ENCODE peak calls at places on chromosomes 1 and 21, in nine cellular contexts. J, I, G, M, F, Q, E, T and Z are unnamed samples.

GRCh38 chr1:205538211-205538840 is 33.9 kb downstream of the CDK18 start:
- DNase-seq in E (no peak), Q (no peak), J (no peak), M (peak), I (no peak), G (peak), F (peak), T (peak), Z (peak)

GRCh38 chr1:189654906-189655305 is 822.8 kb downstream of the BRINP3 start:
- DNase-seq in J (no peak), F (peak), I (no peak), M (no peak), T (peak), G (no peak), E (no peak), Q (no peak), Z (peak)

GRCh38 chr1:22676916-22677601 is 24.0 kb downstream of the C1QB start:
- DNase-seq in J (no peak), E (no peak), Q (no peak), T (no peak), G (no peak), I (no peak), M (peak), F (no peak), Z (no peak)

GRCh38 chr1:206001476-206001888 is 1.7 kb downstream of the RAB7B start:
- DNase-seq in F (peak), G (peak), J (no peak), Q (no peak), I (no peak), T (peak), M (no peak), E (no peak), Z (peak)

GRCh38 chr21:17818158-17819113 is 720 bp downstream of the C21orf91 start:
- DNase-seq in Q (peak), F (peak), I (peak), M (peak), E (peak), G (peak), T (peak), J (peak), Z (peak)

GRCh38 chr1:160465123-160465522 is 57.9 kb downstream of the SLAMF6 start:
- DNase-seq in G (no peak), T (no peak), E (no peak), F (peak), J (no peak), Q (no peak), M (no peak), I (no peak), Z (no peak)

GRCh38 chr1:221174598-221174997 is 295.4 kb downstream of the HLX start:
- DNase-seq in J (peak), G (peak), M (no peak), F (no peak), T (peak), E (peak), Q (peak), I (peak), Z (no peak)

GRCh38 chr1:59101518-59101917 is 195.4 kb upstream of the FGGY start:
- DNase-seq in T (no peak), Q (no peak), G (no peak), M (no peak), F (no peak), E (no peak), I (no peak), J (no peak), Z (no peak)

GRCh38 chr1:159647616-159648015 is 60.0 kb downstream of the APCS start:
- DNase-seq in J (no peak), M (no peak), F (no peak), Q (no peak), T (no peak), E (no peak), G (no peak), I (no peak), Z (no peak)

GRCh38 chr1:227428803-227429202 is 110.5 kb upstream of the CDC42BPA start:
- DNase-seq in E (no peak), J (peak), M (peak), F (peak), Q (peak), G (peak), I (no peak), T (no peak), Z (peak)

GRCh38 chr1:177209357-177209756 is 38.6 kb downstream of the BRINP2 start:
- DNase-seq in I (peak), F (peak), M (peak), G (peak), E (no peak), J (peak), T (peak), Q (peak), Z (peak)

GRCh38 chr1:92410706-92411105 is 76.0 kb downstream of the GFI1 start:
- DNase-seq in J (peak), Q (no peak), T (no peak), G (no peak), M (peak), I (no peak), E (no peak), F (no peak), Z (no peak)

GRCh38 chr1:5585256-5585655 is 407.0 kb downstream of the NPHP4 start:
- DNase-seq in E (no peak), F (no peak), M (no peak), G (no peak), Q (no peak), J (no peak), T (no peak), I (no peak), Z (no peak)

GRCh38 chr1:93302078-93302477 is 43.6 kb upstream of the DR1 start:
- DNase-seq in T (no peak), Q (no peak), M (no peak), F (no peak), I (no peak), G (no peak), E (no peak), J (no peak), Z (no peak)

GRCh38 chr21:42631142-42631541 is 22.3 kb upstream of the PDE9A start:
- DNase-seq in J (no peak), E (no peak), I (no peak), F (no peak), Q (no peak), M (peak), G (no peak), T (no peak), Z (no peak)

GRCh38 chr1:6113745-6114144 is 66.4 kb downstream of the CHD5 start:
- DNase-seq in J (no peak), Q (no peak), M (no peak), I (peak), F (no peak), E (no peak), G (no peak), T (no peak), Z (no peak)

GRCh38 chr1:21338568-21339401 is 48.5 kb upstream of the ECE1 start:
- DNase-seq in G (no peak), E (no peak), Q (peak), T (peak), J (peak), I (peak), F (peak), M (peak), Z (peak)

GRCh38 chr21:35025206-35026152 is 23.6 kb downstream of the RUNX1 start:
- DNase-seq in M (no peak), J (no peak), F (peak), T (no peak), E (no peak), G (no peak), I (no peak), Q (no peak), Z (no peak)
- H3K4me3 ChIP-seq in M (no peak), J (no peak), F (no peak), T (no peak), E (no peak), G (no peak), I (no peak), Q (no peak), Z (no peak)

GRCh38 chr1:70961374-70961773 is 86.2 kb downstream of the PTGER3 start:
- DNase-seq in J (no peak), E (no peak), Q (no peak), T (peak), M (no peak), I (no peak), G (no peak), F (no peak), Z (no peak)

GRCh38 chr1:70966018-70966638 is 81.5 kb downstream of the PTGER3 start:
- DNase-seq in Q (no peak), I (no peak), E (peak), G (peak), M (no peak), T (peak), J (no peak), F (peak), Z (peak)

GRCh38 chr1:70963374-70963773 is 84.2 kb downstream of the PTGER3 start:
- DNase-seq in J (no peak), G (no peak), E (peak), I (no peak), T (no peak), M (no peak), F (no peak), Q (no peak), Z (no peak)
- TF ChIP-seq CTCF in J (no peak), G (no peak), E (peak), I (no peak), T (no peak), M (no peak), F (no peak), Q (no peak), Z (no peak)

DNA sequence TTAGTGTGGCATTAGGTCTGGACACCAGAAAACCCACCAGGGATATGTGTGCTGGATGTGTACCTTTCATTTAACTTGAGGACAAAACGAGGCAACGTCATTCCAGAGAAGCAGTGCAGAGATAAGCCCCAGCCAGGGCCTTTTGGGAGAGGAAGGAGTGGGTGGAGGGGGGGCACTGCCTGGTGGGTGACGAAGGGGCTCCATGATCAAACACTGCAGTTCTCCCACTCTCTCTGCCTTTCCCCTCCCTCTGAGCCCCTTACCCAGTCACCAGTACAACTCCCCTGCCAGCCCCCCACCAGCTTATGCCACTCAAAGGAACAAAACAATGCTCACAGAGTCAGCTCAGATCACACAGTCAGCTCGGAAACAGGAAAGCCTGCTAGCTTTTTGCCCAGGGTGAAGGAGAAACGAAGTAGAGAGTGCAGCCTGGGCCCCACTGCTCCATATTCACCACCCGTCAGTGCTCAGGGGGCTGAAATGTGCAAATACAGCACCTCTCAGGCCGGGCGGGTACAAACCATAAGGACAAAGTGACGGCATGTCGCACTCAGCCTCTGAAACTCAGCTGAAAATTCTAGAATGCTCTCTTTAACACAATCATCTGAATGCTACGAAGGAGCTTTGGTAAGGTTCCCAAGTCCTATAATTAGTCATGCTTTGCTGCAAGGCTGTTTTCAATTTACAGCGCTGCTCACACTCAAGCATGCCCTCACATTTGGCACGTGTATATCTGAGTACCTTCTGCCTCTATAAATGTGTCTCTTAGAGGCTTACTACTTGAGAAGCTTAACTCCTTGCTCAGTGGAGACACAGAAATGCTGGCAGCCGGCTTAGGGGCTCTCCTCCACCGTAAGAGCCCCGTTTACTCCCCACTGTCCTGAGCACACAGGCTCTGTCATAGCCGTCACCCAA is 65.8 kb upstream of the RAB4A start:
- DNase-seq in J (no peak), I (no peak), G (peak), E (no peak), M (no peak), T (peak), Q (no peak), F (peak), Z (peak)
- H3K4me3 ChIP-seq in J (no peak), I (no peak), G (no peak), E (no peak), M (no peak), T (peak), Q (no peak), F (no peak), Z (no peak)

GRCh38 chr21:39318091-39318959 is 4.9 kb upstream of the BRWD1 start:
- DNase-seq in M (no peak), F (no peak), J (no peak), T (peak), I (no peak), Q (no peak), G (no peak), E (no peak), Z (no peak)
- TF ChIP-seq CTCF in M (no peak), F (no peak), J (no peak), T (no peak), I (no peak), Q (no peak), G (no peak), E (no peak), Z (no peak)

DNA sequence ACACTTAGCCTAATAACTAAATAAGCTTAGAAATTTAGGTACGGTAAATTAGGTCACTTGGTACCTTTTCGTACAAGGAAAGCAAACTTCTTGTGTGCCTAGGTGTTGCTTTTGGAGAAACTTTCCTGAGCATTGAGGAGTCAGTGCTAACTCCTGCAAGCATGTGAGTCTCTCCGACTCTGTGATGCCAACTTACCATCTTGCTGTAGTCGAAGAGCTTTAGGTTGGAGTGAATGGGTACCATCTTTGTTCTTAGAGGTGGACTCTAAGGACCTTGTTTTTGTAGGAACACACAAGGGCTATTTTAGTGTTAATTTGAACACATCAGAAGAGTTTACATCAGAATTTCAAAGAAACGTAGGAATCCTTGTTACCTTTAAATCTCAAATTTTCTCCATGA is 688.9 kb downstream of the USP25 start:
- DNase-seq in J (no peak), M (no peak), T (no peak), G (no peak), I (no peak), Q (no peak), F (no peak), E (no peak), Z (no peak)
- H3K4me3 ChIP-seq in J (no peak), M (no peak), T (peak), G (no peak), I (no peak), Q (no peak), F (no peak), E (no peak), Z (no peak)

GRCh38 chr1:223667484-223668182 is 2.1 kb upstream of the CAPN8 start:
- DNase-seq in G (no peak), F (no peak), M (no peak), T (no peak), I (no peak), Q (no peak), J (no peak), E (no peak), Z (no peak)

GRCh38 chr1:223665592-223666312 is at the start of gene CAPN8:
- DNase-seq in J (peak), I (no peak), F (no peak), T (peak), M (peak), Q (peak), E (no peak), G (peak), Z (no peak)

GRCh38 chr1:223674119-223674890 is 8.8 kb upstream of the CAPN8 start:
- DNase-seq in Q (no peak), M (no peak), I (no peak), T (no peak), G (no peak), J (no peak), E (no peak), F (no peak), Z (no peak)

GRCh38 chr1:223669003-223669402 is 3.5 kb upstream of the CAPN8 start:
- DNase-seq in T (no peak), M (no peak), G (no peak), I (no peak), Q (no peak), J (no peak), E (no peak), F (no peak), Z (no peak)

DNA sequence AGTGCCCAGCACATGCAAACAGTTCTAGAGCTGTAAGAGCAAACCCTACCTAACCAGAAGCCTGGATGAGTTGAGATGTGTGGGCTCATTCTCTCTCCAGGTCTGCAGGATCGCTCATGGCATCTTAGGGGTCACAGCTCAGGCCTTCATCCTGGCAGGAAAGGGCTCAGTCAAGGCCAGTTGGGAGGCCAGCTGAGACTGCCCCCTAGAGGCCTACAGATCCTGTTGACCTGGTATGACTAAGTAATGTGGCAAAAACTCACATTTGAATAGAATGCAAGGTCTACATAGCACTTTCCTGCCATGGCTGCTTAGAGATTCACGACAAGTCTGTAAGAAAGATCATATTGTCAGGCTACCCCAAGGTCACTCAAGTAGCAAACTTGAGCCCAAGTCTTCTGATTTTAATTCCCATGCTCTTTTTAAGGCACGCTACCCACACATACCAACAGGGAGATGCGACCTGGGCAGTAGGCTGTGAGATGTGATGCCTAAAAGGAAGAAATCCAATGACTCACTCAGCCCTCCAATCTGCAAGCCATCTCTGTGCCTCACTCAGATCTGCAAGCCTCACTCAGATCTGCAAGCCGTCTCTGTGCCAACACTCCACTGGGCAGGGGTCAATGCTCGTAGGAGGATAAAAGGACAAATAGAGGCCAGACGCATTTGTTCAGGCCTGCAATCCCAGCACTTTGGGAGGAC is 5.1 kb upstream of the CAPN8 start:
- DNase-seq in I (no peak), T (peak), F (peak), G (peak), M (peak), E (peak), J (peak), Q (peak), Z (peak)
- TF ChIP-seq CTCF in I (peak), T (peak), F (peak), G (peak), M (peak), E (peak), J (no peak), Q (no peak), Z (peak)

DNA sequence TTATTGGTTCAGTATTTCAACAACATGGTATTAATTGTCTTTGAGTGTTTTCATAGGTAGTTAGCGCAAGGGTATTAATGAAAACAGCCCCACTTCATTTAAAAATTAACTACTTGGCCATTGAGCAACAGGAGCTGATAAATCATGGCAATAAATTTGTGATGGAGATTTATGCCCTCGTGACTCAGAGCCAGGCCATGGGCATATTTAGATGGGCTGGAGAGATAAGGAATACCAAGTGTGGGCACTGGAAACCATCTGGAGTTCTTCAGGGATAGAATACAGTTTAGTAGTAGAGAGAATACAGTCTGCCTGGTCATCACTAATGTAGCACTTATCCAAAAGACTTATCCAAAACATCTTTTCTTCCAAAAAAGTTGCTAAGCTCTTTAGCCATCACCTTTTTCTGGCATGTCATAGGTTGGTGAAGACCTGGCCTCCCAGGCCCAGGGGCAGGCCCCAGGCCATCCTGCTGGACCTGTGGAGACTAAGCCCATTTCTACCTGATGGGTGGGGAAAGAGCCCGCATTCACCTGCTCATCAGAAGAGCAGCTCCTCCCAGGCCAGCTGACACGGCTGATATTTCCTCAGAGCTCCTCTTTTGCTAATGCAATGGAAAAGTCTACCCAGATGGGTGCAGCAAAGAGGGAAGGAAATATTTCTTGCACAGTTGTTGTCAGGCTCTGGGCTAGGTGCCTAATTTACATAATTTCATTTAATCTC is 238.0 kb downstream of the TM2D1 start:
- DNase-seq in E (no peak), I (no peak), M (no peak), T (no peak), Q (no peak), J (no peak), G (no peak), F (no peak), Z (no peak)
- H3K4me3 ChIP-seq in E (no peak), I (no peak), M (no peak), T (no peak), Q (no peak), J (no peak), G (no peak), F (no peak), Z (no peak)

GRCh38 chr1:97551113-97551512 is 369.7 kb downstream of the DPYD start:
- DNase-seq in J (no peak), I (no peak), E (no peak), M (no peak), T (no peak), G (peak), Q (no peak), F (no peak), Z (peak)
- TF ChIP-seq CTCF in J (no peak), I (no peak), E (no peak), M (no peak), T (no peak), G (peak), Q (no peak), F (no peak), Z (no peak)

GRCh38 chr1:230709619-230710542 is 4.0 kb downstream of the AGT start:
- DNase-seq in I (no peak), Q (no peak), G (no peak), E (no peak), M (no peak), T (no peak), F (no peak), J (no peak), Z (no peak)
- H3K4me3 ChIP-seq in I (no peak), Q (no peak), G (no peak), E (no peak), M (no peak), T (no peak), F (no peak), J (no peak), Z (no peak)

DNA sequence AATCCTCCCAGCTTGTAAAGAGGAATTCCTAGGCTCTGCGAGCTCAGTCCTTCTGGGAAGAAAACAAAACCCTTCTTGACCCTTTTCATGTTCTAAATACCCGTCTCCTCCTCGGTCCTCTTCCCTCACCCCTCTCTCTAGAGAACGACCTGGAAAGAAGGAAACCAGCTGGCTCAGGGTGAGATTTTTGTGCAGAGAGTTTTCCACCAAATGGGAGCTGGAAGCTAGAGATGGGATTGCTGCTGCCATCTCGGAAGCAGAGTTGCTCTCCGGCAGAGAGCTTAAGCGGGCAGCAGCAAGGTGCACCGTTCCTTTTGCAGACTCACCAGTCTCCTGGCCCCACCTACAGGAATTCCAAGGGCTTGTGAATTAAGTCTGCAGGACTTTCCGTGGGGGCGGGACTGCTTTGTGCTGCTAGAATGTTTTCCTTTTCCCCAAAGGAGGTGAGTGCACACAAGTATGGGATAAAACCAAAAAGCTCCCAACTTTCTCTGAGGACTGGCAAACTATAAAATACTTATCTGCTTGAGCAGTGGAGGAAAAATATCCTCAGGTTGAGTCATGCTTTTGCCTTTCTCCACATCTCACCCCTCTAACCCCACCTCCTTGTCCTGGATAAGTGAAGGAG is 29.1 kb upstream of the KIAA0040 start:
- DNase-seq in G (no peak), E (no peak), J (peak), Q (peak), T (peak), I (no peak), M (no peak), F (no peak), Z (peak)
- TF ChIP-seq CTCF in G (no peak), E (no peak), J (no peak), Q (no peak), T (no peak), I (peak), M (peak), F (no peak), Z (no peak)